ENCODE peak calls at places on chromosomes 16 and 17, in eight cellular contexts. One of them, this sample, is unnamed.

GRCh38 chr17:67891481-67892119 is 66.3 kb downstream of the BPTF start:
- DNase-seq in fibroblast of lung: peak
- DNase-seq in kidney epithelial cell: peak
- DNase-seq in mesothelial cell of epicardium: no peak
- DNase-seq in AG09319: peak
- DNase-seq in left lung: no peak
- DNase-seq in tibial nerve: no peak
- DNase-seq in body of pancreas: peak
- DNase-seq in this sample: no peak

GRCh38 chr17:42853597-42853967 is 2.6 kb downstream of the AOC3 start:
- DNase-seq in left lung: peak
- DNase-seq in AG09319: no peak
- DNase-seq in body of pancreas: no peak
- DNase-seq in mesothelial cell of epicardium: no peak
- DNase-seq in fibroblast of lung: no peak
- DNase-seq in tibial nerve: no peak
- DNase-seq in kidney epithelial cell: no peak
- DNase-seq in this sample: no peak

GRCh38 chr16:67886387-67886786 is 1.7 kb downstream of the NRN1L start:
- DNase-seq in body of pancreas: no peak
- DNase-seq in mesothelial cell of epicardium: no peak
- DNase-seq in left lung: peak
- DNase-seq in fibroblast of lung: no peak
- DNase-seq in tibial nerve: no peak
- DNase-seq in kidney epithelial cell: no peak
- DNase-seq in AG09319: no peak
- DNase-seq in this sample: no peak

GRCh38 chr17:57979076-57979475 is 9.0 kb downstream of the VEZF1 start:
- DNase-seq in mesothelial cell of epicardium: no peak
- DNase-seq in body of pancreas: no peak
- DNase-seq in fibroblast of lung: no peak
- DNase-seq in tibial nerve: no peak
- DNase-seq in kidney epithelial cell: no peak
- DNase-seq in left lung: no peak
- DNase-seq in AG09319: no peak
- DNase-seq in this sample: no peak

GRCh38 chr17:34182036-34182803 is 72.9 kb upstream of the CCL2 start:
- DNase-seq in tibial nerve: no peak
- DNase-seq in left lung: no peak
- DNase-seq in kidney epithelial cell: no peak
- DNase-seq in body of pancreas: no peak
- DNase-seq in AG09319: no peak
- DNase-seq in fibroblast of lung: no peak
- DNase-seq in mesothelial cell of epicardium: no peak
- DNase-seq in this sample: no peak

GRCh38 chr16:27326251-27326650 is 12.5 kb downstream of the IL4R start:
- DNase-seq in tibial nerve: no peak
- DNase-seq in body of pancreas: no peak
- DNase-seq in kidney epithelial cell: no peak
- DNase-seq in mesothelial cell of epicardium: no peak
- DNase-seq in fibroblast of lung: no peak
- DNase-seq in left lung: no peak
- DNase-seq in AG09319: no peak
- DNase-seq in this sample: no peak

GRCh38 chr16:23124315-23124714 is 24.9 kb downstream of the USP31 start:
- DNase-seq in mesothelial cell of epicardium: no peak
- DNase-seq in kidney epithelial cell: peak
- DNase-seq in body of pancreas: no peak
- DNase-seq in tibial nerve: no peak
- DNase-seq in left lung: no peak
- DNase-seq in fibroblast of lung: peak
- DNase-seq in AG09319: no peak
- DNase-seq in this sample: no peak

GRCh38 chr16:84832488-84833141 is 12.8 kb downstream of the CRISPLD2 start:
- DNase-seq in AG09319: peak
- DNase-seq in left lung: peak
- DNase-seq in kidney epithelial cell: no peak
- DNase-seq in mesothelial cell of epicardium: no peak
- DNase-seq in tibial nerve: peak
- DNase-seq in body of pancreas: peak
- DNase-seq in fibroblast of lung: peak
- DNase-seq in this sample: no peak

GRCh38 chr17:76376318-76377133 is 7.9 kb upstream of the SPHK1 start:
- DNase-seq in kidney epithelial cell: no peak
- DNase-seq in left lung: no peak
- DNase-seq in fibroblast of lung: peak
- DNase-seq in AG09319: no peak
- DNase-seq in tibial nerve: peak
- DNase-seq in mesothelial cell of epicardium: no peak
- DNase-seq in body of pancreas: peak
- DNase-seq in this sample: no peak

GRCh38 chr16:63157818-63158217 is 1121.6 kb upstream of the CDH8 start:
- DNase-seq in body of pancreas: no peak
- DNase-seq in kidney epithelial cell: no peak
- DNase-seq in mesothelial cell of epicardium: no peak
- DNase-seq in fibroblast of lung: no peak
- DNase-seq in tibial nerve: no peak
- DNase-seq in left lung: no peak
- DNase-seq in AG09319: no peak
- DNase-seq in this sample: no peak

GRCh38 chr17:77419547-77420475 is 279.0 kb downstream of the SEC14L1 start:
- DNase-seq in kidney epithelial cell: no peak
- DNase-seq in left lung: no peak
- DNase-seq in tibial nerve: no peak
- DNase-seq in AG09319: no peak
- DNase-seq in body of pancreas: no peak
- DNase-seq in mesothelial cell of epicardium: no peak
- DNase-seq in fibroblast of lung: peak
- DNase-seq in this sample: no peak

GRCh38 chr16:68230176-68230571 is 5.8 kb downstream of the ESRP2 start:
- DNase-seq in mesothelial cell of epicardium: no peak
- DNase-seq in AG09319: no peak
- DNase-seq in fibroblast of lung: no peak
- DNase-seq in kidney epithelial cell: no peak
- DNase-seq in tibial nerve: no peak
- DNase-seq in body of pancreas: no peak
- DNase-seq in left lung: peak
- DNase-seq in this sample: no peak

GRCh38 chr17:75078097-75079022 is 9.4 kb upstream of the SLC16A5 start:
- DNase-seq in fibroblast of lung: peak
- DNase-seq in mesothelial cell of epicardium: no peak
- DNase-seq in tibial nerve: no peak
- DNase-seq in left lung: no peak
- DNase-seq in body of pancreas: peak
- DNase-seq in AG09319: peak
- DNase-seq in kidney epithelial cell: peak
- DNase-seq in this sample: no peak

GRCh38 chr17:77163001-77163400 is 22.2 kb downstream of the SEC14L1 start:
- DNase-seq in AG09319: no peak
- DNase-seq in left lung: no peak
- DNase-seq in kidney epithelial cell: no peak
- DNase-seq in mesothelial cell of epicardium: no peak
- DNase-seq in body of pancreas: peak
- DNase-seq in tibial nerve: no peak
- DNase-seq in fibroblast of lung: no peak
- DNase-seq in this sample: no peak

GRCh38 chr17:2851615-2852014 is 55.4 kb downstream of the RAP1GAP2 start:
- DNase-seq in mesothelial cell of epicardium: no peak
- DNase-seq in body of pancreas: no peak
- DNase-seq in AG09319: no peak
- DNase-seq in kidney epithelial cell: no peak
- DNase-seq in fibroblast of lung: no peak
- DNase-seq in left lung: no peak
- DNase-seq in tibial nerve: no peak
- DNase-seq in this sample: no peak

GRCh38 chr17:56185905-56186783 is 32.9 kb downstream of the ANKFN1 start:
- DNase-seq in mesothelial cell of epicardium: no peak
- DNase-seq in body of pancreas: no peak
- DNase-seq in tibial nerve: no peak
- DNase-seq in left lung: no peak
- DNase-seq in kidney epithelial cell: no peak
- DNase-seq in fibroblast of lung: peak
- DNase-seq in AG09319: peak
- DNase-seq in this sample: no peak

GRCh38 chr16:77282345-77282744 is 83.1 kb downstream of the SYCE1L start:
- DNase-seq in mesothelial cell of epicardium: no peak
- DNase-seq in tibial nerve: no peak
- DNase-seq in left lung: no peak
- DNase-seq in fibroblast of lung: no peak
- DNase-seq in kidney epithelial cell: no peak
- DNase-seq in body of pancreas: no peak
- DNase-seq in AG09319: no peak
- DNase-seq in this sample: no peak

GRCh38 chr16:4936181-4936990 is 562 bp downstream of the PPL start:
- DNase-seq in fibroblast of lung: no peak
- DNase-seq in AG09319: no peak
- DNase-seq in mesothelial cell of epicardium: no peak
- DNase-seq in body of pancreas: peak
- DNase-seq in tibial nerve: no peak
- DNase-seq in left lung: peak
- DNase-seq in kidney epithelial cell: no peak
- DNase-seq in this sample: no peak

GRCh38 chr16:76653390-76654026 is 376.3 kb downstream of the CNTNAP4 start:
- DNase-seq in tibial nerve: no peak
- DNase-seq in fibroblast of lung: peak
- DNase-seq in body of pancreas: peak
- DNase-seq in AG09319: no peak
- DNase-seq in left lung: no peak
- DNase-seq in mesothelial cell of epicardium: no peak
- DNase-seq in kidney epithelial cell: peak
- DNase-seq in this sample: peak

GRCh38 chr17:36066365-36066945 is 2.4 kb downstream of the CCL18 start:
- DNase-seq in fibroblast of lung: no peak
- DNase-seq in kidney epithelial cell: no peak
- DNase-seq in tibial nerve: no peak
- DNase-seq in mesothelial cell of epicardium: no peak
- DNase-seq in body of pancreas: peak
- DNase-seq in AG09319: no peak
- DNase-seq in left lung: no peak
- DNase-seq in this sample: no peak

GRCh38 chr16:46688657-46689491 is at the start of gene VPS35:
- DNase-seq in tibial nerve: peak
- DNase-seq in fibroblast of lung: peak
- DNase-seq in mesothelial cell of epicardium: peak
- DNase-seq in body of pancreas: peak
- DNase-seq in left lung: peak
- DNase-seq in kidney epithelial cell: peak
- DNase-seq in AG09319: peak
- DNase-seq in this sample: peak

GRCh38 chr17:64008830-64009229 is 10.7 kb downstream of the PRR29 start:
- DNase-seq in body of pancreas: no peak
- DNase-seq in fibroblast of lung: no peak
- DNase-seq in AG09319: no peak
- DNase-seq in mesothelial cell of epicardium: no peak
- DNase-seq in tibial nerve: no peak
- DNase-seq in kidney epithelial cell: no peak
- DNase-seq in left lung: no peak
- DNase-seq in this sample: no peak

GRCh38 chr17:17885029-17885351 is 48.2 kb upstream of the SREBF1 start:
- DNase-seq in fibroblast of lung: no peak
- DNase-seq in mesothelial cell of epicardium: no peak
- DNase-seq in left lung: no peak
- DNase-seq in kidney epithelial cell: no peak
- DNase-seq in tibial nerve: no peak
- DNase-seq in body of pancreas: no peak
- DNase-seq in AG09319: no peak
- DNase-seq in this sample: no peak

GRCh38 chr16:73887895-73888294 is 408.7 kb upstream of the PSMD7 start:
- DNase-seq in fibroblast of lung: no peak
- DNase-seq in kidney epithelial cell: no peak
- DNase-seq in tibial nerve: no peak
- DNase-seq in left lung: no peak
- DNase-seq in AG09319: no peak
- DNase-seq in mesothelial cell of epicardium: no peak
- DNase-seq in body of pancreas: no peak
- DNase-seq in this sample: no peak

GRCh38 chr17:9874722-9875121 is 30.3 kb downstream of the RCVRN start:
- DNase-seq in body of pancreas: no peak
- DNase-seq in kidney epithelial cell: no peak
- DNase-seq in mesothelial cell of epicardium: no peak
- DNase-seq in AG09319: no peak
- DNase-seq in left lung: no peak
- DNase-seq in tibial nerve: no peak
- DNase-seq in fibroblast of lung: no peak
- DNase-seq in this sample: no peak

GRCh38 chr16:25108054-25108453 is 3.5 kb upstream of the LCMT1 start:
- DNase-seq in tibial nerve: no peak
- DNase-seq in body of pancreas: no peak
- DNase-seq in left lung: no peak
- DNase-seq in fibroblast of lung: no peak
- DNase-seq in AG09319: no peak
- DNase-seq in mesothelial cell of epicardium: no peak
- DNase-seq in kidney epithelial cell: no peak
- DNase-seq in this sample: no peak
- TF ChIP-seq CTCF in tibial nerve: no peak
- TF ChIP-seq CTCF in body of pancreas: no peak
- TF ChIP-seq CTCF in left lung: no peak
- TF ChIP-seq CTCF in fibroblast of lung: no peak
- TF ChIP-seq CTCF in AG09319: no peak
- TF ChIP-seq CTCF in mesothelial cell of epicardium: no peak
- TF ChIP-seq CTCF in kidney epithelial cell: no peak
- TF ChIP-seq CTCF in this sample: peak

GRCh38 chr16:81431554-81432353 is 12.9 kb upstream of the CMIP start:
- DNase-seq in body of pancreas: peak
- DNase-seq in kidney epithelial cell: no peak
- DNase-seq in left lung: peak
- DNase-seq in mesothelial cell of epicardium: no peak
- DNase-seq in tibial nerve: no peak
- DNase-seq in fibroblast of lung: peak
- DNase-seq in AG09319: peak
- DNase-seq in this sample: no peak
- TF ChIP-seq CTCF in body of pancreas: no peak
- TF ChIP-seq CTCF in kidney epithelial cell: no peak
- TF ChIP-seq CTCF in left lung: no peak
- TF ChIP-seq CTCF in mesothelial cell of epicardium: no peak
- TF ChIP-seq CTCF in tibial nerve: no peak
- TF ChIP-seq CTCF in fibroblast of lung: no peak
- TF ChIP-seq CTCF in AG09319: no peak
- TF ChIP-seq CTCF in this sample: no peak

DNA sequence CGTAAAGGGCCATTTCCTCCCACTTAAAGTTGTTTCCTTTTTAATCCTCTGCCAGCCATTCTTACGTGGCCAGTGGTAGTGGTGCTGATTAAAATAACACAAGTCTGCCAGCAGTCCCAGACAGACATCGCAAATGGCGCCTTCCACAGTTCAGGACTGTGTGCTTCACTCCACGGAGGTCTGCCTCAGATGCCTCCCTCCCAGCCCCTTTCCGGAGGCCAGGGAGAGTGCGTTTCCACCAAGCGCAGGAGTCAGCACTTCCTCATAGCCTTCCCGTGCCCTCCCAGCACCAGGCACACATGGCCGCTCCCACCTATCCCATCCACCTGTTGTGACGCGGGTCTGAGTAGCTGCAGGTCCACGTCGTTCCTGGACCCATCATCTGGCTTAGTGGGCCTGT is 205.6 kb downstream of the RPTOR start:
- DNase-seq in fibroblast of lung: no peak
- DNase-seq in left lung: no peak
- DNase-seq in mesothelial cell of epicardium: no peak
- DNase-seq in kidney epithelial cell: no peak
- DNase-seq in tibial nerve: no peak
- DNase-seq in body of pancreas: no peak
- DNase-seq in AG09319: no peak
- DNase-seq in this sample: no peak
- TF ChIP-seq CTCF in fibroblast of lung: no peak
- TF ChIP-seq CTCF in left lung: no peak
- TF ChIP-seq CTCF in mesothelial cell of epicardium: no peak
- TF ChIP-seq CTCF in kidney epithelial cell: no peak
- TF ChIP-seq CTCF in tibial nerve: no peak
- TF ChIP-seq CTCF in body of pancreas: no peak
- TF ChIP-seq CTCF in AG09319: no peak
- TF ChIP-seq CTCF in this sample: no peak

GRCh38 chr17:7214300-7215135 is 5.1 kb downstream of the DLG4 start:
- DNase-seq in body of pancreas: peak
- DNase-seq in fibroblast of lung: peak
- DNase-seq in tibial nerve: peak
- DNase-seq in kidney epithelial cell: peak
- DNase-seq in left lung: peak
- DNase-seq in mesothelial cell of epicardium: peak
- DNase-seq in AG09319: peak
- DNase-seq in this sample: peak
- TF ChIP-seq CTCF in body of pancreas: no peak
- TF ChIP-seq CTCF in fibroblast of lung: peak
- TF ChIP-seq CTCF in tibial nerve: peak
- TF ChIP-seq CTCF in kidney epithelial cell: peak
- TF ChIP-seq CTCF in left lung: peak
- TF ChIP-seq CTCF in mesothelial cell of epicardium: no peak
- TF ChIP-seq CTCF in AG09319: peak
- TF ChIP-seq CTCF in this sample: peak